ENCODE peak calls at places on chromosomes 7 and 10, in four cellular contexts. A is AG09319, Z is dorsolateral prefrontal cortex, T is foreskin fibroblast. X is an unnamed sample.

GRCh38 chr10:93695720-93696119 is 6.7 kb downstream of the FRA10AC1 start:
- DNase-seq in Z (no peak), T (no peak), A (no peak), X (no peak)

GRCh38 chr10:15472431-15473400 is 101.6 kb upstream of the FAM171A1 start:
- DNase-seq in Z (no peak), A (peak), T (peak), X (no peak)

GRCh38 chr10:74419491-74420466 is 268.8 kb downstream of the ADK start:
- DNase-seq in A (no peak), Z (no peak), T (peak), X (peak)

GRCh38 chr7:85191383-85191782 is 4.5 kb upstream of the SEMA3D start:
- DNase-seq in T (peak), Z (no peak), A (no peak), X (peak)

GRCh38 chr10:29874604-29875269 is 184.6 kb downstream of the JCAD start:
- DNase-seq in T (no peak), A (no peak), Z (no peak), X (no peak)

GRCh38 chr7:17456541-17456940 is 158.1 kb downstream of the AHR start:
- DNase-seq in T (peak), Z (no peak), A (no peak), X (no peak)

GRCh38 chr7:84674236-84674913 is 479.8 kb upstream of the SEMA3A start:
- DNase-seq in A (no peak), T (no peak), Z (no peak), X (peak)

GRCh38 chr7:90455163-90456030 is 14.0 kb upstream of the PTTG1IP2 start:
- DNase-seq in A (no peak), Z (no peak), T (peak), X (peak)

GRCh38 chr7:149005427-149006344 is 22.6 kb downstream of the PDIA4 start:
- DNase-seq in Z (peak), T (peak), A (peak), X (peak)

GRCh38 chr7:30920584-30921539 is 9.2 kb downstream of the AQP1 start:
- DNase-seq in T (peak), Z (peak), A (no peak), X (peak)

GRCh38 chr7:90604383-90604782 is 8.3 kb downstream of the CDK14 start:
- DNase-seq in T (no peak), A (no peak), Z (no peak), X (no peak)

GRCh38 chr7:1733206-1733907 is 63.3 kb downstream of the ELFN1 start:
- DNase-seq in Z (no peak), T (no peak), A (no peak), X (no peak)

GRCh38 chr7:94295805-94296204 is 98.9 kb upstream of the COL1A2 start:
- DNase-seq in T (peak), A (no peak), Z (no peak), X (peak)

GRCh38 chr10:111098679-111099437 is 22.0 kb downstream of the ADRA2A start:
- DNase-seq in Z (no peak), A (no peak), T (no peak), X (peak)

GRCh38 chr7:93622036-93622714 is 47.7 kb upstream of the CALCR start:
- DNase-seq in T (peak), Z (no peak), A (no peak), X (peak)

GRCh38 chr7:91940572-91941341 is at the start of gene AKAP9:
- DNase-seq in Z (peak), T (peak), A (peak), X (peak)

GRCh38 chr7:84637568-84638338 is 443.2 kb upstream of the SEMA3A start:
- DNase-seq in A (peak), Z (no peak), T (peak), X (peak)

GRCh38 chr10:35690534-35690933 is 48.4 kb upstream of the FZD8 start:
- DNase-seq in Z (no peak), T (no peak), A (no peak), X (no peak)

GRCh38 chr7:126690848-126691751 is 561.6 kb downstream of the GRM8 start:
- DNase-seq in Z (no peak), T (no peak), A (no peak), X (no peak)

GRCh38 chr7:155090647-155091046 is 20.5 kb downstream of the HTR5A start:
- DNase-seq in T (no peak), Z (no peak), A (no peak), X (no peak)

GRCh38 chr10:99917963-99918825 is 91.6 kb downstream of the DNMBP start:
- DNase-seq in Z (no peak), A (peak), T (peak), X (peak)

X was measured in HFFc6.